ENCODE peak calls at places on chromosomes 2 and 18, in seven cellular contexts. One of them, this sample, is unnamed.

GRCh38 chr2:140273958-140274357 is 1493.8 kb upstream of the NXPH2 start:
- DNase-seq in fibroblast of pulmonary artery: no peak
- DNase-seq in activated gamma-delta T cell treated with Interleukin-2 at 50 U/mL for 16 hours: no peak
- DNase-seq in RWPE1: no peak
- DNase-seq in NCI-H748 treated with DMSO at 0.1 percent for 48 hours: no peak
- DNase-seq in breast epithelium: no peak
- DNase-seq in Karpas-422: no peak
- DNase-seq in this sample: no peak

GRCh38 chr2:99380376-99381010 is 43.3 kb downstream of the EIF5B start:
- DNase-seq in NCI-H748 treated with DMSO at 0.1 percent for 48 hours: no peak
- DNase-seq in Karpas-422: no peak
- DNase-seq in activated gamma-delta T cell treated with Interleukin-2 at 50 U/mL for 16 hours: no peak
- DNase-seq in breast epithelium: no peak
- DNase-seq in RWPE1: no peak
- DNase-seq in fibroblast of pulmonary artery: no peak
- DNase-seq in this sample: no peak

GRCh38 chr2:205347899-205348298 is 334.4 kb upstream of the NRP2 start:
- DNase-seq in NCI-H748 treated with DMSO at 0.1 percent for 48 hours: no peak
- DNase-seq in RWPE1: no peak
- DNase-seq in activated gamma-delta T cell treated with Interleukin-2 at 50 U/mL for 16 hours: no peak
- DNase-seq in breast epithelium: no peak
- DNase-seq in fibroblast of pulmonary artery: no peak
- DNase-seq in Karpas-422: no peak
- DNase-seq in this sample: no peak

GRCh38 chr2:69466728-69467127 is 29.5 kb upstream of the NFU1 start:
- DNase-seq in NCI-H748 treated with DMSO at 0.1 percent for 48 hours: no peak
- DNase-seq in Karpas-422: no peak
- DNase-seq in breast epithelium: no peak
- DNase-seq in activated gamma-delta T cell treated with Interleukin-2 at 50 U/mL for 16 hours: no peak
- DNase-seq in fibroblast of pulmonary artery: no peak
- DNase-seq in RWPE1: no peak
- DNase-seq in this sample: no peak

GRCh38 chr2:205539603-205540002 is 142.7 kb upstream of the NRP2 start:
- DNase-seq in breast epithelium: no peak
- DNase-seq in Karpas-422: peak; percentile 82
- DNase-seq in NCI-H748 treated with DMSO at 0.1 percent for 48 hours: no peak
- DNase-seq in activated gamma-delta T cell treated with Interleukin-2 at 50 U/mL for 16 hours: no peak
- DNase-seq in fibroblast of pulmonary artery: no peak
- DNase-seq in RWPE1: no peak
- DNase-seq in this sample: no peak

GRCh38 chr2:85922210-85922609 is 33.4 kb upstream of the ST3GAL5 start:
- DNase-seq in Karpas-422: no peak
- DNase-seq in activated gamma-delta T cell treated with Interleukin-2 at 50 U/mL for 16 hours: no peak
- DNase-seq in NCI-H748 treated with DMSO at 0.1 percent for 48 hours: no peak
- DNase-seq in RWPE1: no peak
- DNase-seq in breast epithelium: no peak
- DNase-seq in fibroblast of pulmonary artery: no peak
- DNase-seq in this sample: no peak

GRCh38 chr2:30790879-30791278 is 16.4 kb downstream of the CAPN13 start:
- DNase-seq in Karpas-422: no peak
- DNase-seq in fibroblast of pulmonary artery: no peak
- DNase-seq in activated gamma-delta T cell treated with Interleukin-2 at 50 U/mL for 16 hours: no peak
- DNase-seq in RWPE1: no peak
- DNase-seq in NCI-H748 treated with DMSO at 0.1 percent for 48 hours: no peak
- DNase-seq in breast epithelium: no peak
- DNase-seq in this sample: peak; percentile 20

GRCh38 chr18:42113529-42114191 is 158.6 kb downstream of the PIK3C3 start:
- DNase-seq in Karpas-422: peak; percentile 55
- DNase-seq in RWPE1: no peak
- DNase-seq in NCI-H748 treated with DMSO at 0.1 percent for 48 hours: no peak
- DNase-seq in fibroblast of pulmonary artery: peak; percentile 56
- DNase-seq in activated gamma-delta T cell treated with Interleukin-2 at 50 U/mL for 16 hours: no peak
- DNase-seq in breast epithelium: no peak
- DNase-seq in this sample: no peak

GRCh38 chr2:96870631-96871255 is 863 bp upstream of the SEMA4C start:
- DNase-seq in activated gamma-delta T cell treated with Interleukin-2 at 50 U/mL for 16 hours: peak; percentile 69
- DNase-seq in RWPE1: no peak
- DNase-seq in fibroblast of pulmonary artery: no peak
- DNase-seq in breast epithelium: no peak
- DNase-seq in Karpas-422: no peak
- DNase-seq in NCI-H748 treated with DMSO at 0.1 percent for 48 hours: peak; percentile 8
- DNase-seq in this sample: peak; percentile 43

GRCh38 chr18:65942103-65942502 is 191.3 kb downstream of the CDH7 start:
- DNase-seq in activated gamma-delta T cell treated with Interleukin-2 at 50 U/mL for 16 hours: no peak
- DNase-seq in NCI-H748 treated with DMSO at 0.1 percent for 48 hours: no peak
- DNase-seq in Karpas-422: no peak
- DNase-seq in fibroblast of pulmonary artery: no peak
- DNase-seq in breast epithelium: no peak
- DNase-seq in RWPE1: peak; percentile 1
- DNase-seq in this sample: no peak

GRCh38 chr2:38113999-38114708 is 38.2 kb upstream of the CYP1B1 start:
- DNase-seq in Karpas-422: peak; percentile 40
- DNase-seq in fibroblast of pulmonary artery: peak; percentile 95
- DNase-seq in RWPE1: no peak
- DNase-seq in NCI-H748 treated with DMSO at 0.1 percent for 48 hours: no peak
- DNase-seq in breast epithelium: no peak
- DNase-seq in activated gamma-delta T cell treated with Interleukin-2 at 50 U/mL for 16 hours: no peak
- DNase-seq in this sample: no peak

GRCh38 chr18:50356036-50356945 is 18.6 kb upstream of the SKA1 start:
- DNase-seq in breast epithelium: no peak
- DNase-seq in fibroblast of pulmonary artery: peak; percentile 19
- DNase-seq in NCI-H748 treated with DMSO at 0.1 percent for 48 hours: no peak
- DNase-seq in activated gamma-delta T cell treated with Interleukin-2 at 50 U/mL for 16 hours: no peak
- DNase-seq in Karpas-422: no peak
- DNase-seq in RWPE1: no peak
- DNase-seq in this sample: no peak

GRCh38 chr2:64799592-64800252 is 146.0 kb upstream of the SERTAD2 start:
- DNase-seq in breast epithelium: no peak
- DNase-seq in NCI-H748 treated with DMSO at 0.1 percent for 48 hours: no peak
- DNase-seq in activated gamma-delta T cell treated with Interleukin-2 at 50 U/mL for 16 hours: no peak
- DNase-seq in fibroblast of pulmonary artery: no peak
- DNase-seq in RWPE1: no peak
- DNase-seq in Karpas-422: no peak
- DNase-seq in this sample: no peak

GRCh38 chr2:7191927-7192326 is 274.7 kb downstream of the RNF144A start:
- DNase-seq in breast epithelium: no peak
- DNase-seq in RWPE1: peak; percentile 16
- DNase-seq in Karpas-422: no peak
- DNase-seq in NCI-H748 treated with DMSO at 0.1 percent for 48 hours: no peak
- DNase-seq in fibroblast of pulmonary artery: peak; percentile 74
- DNase-seq in activated gamma-delta T cell treated with Interleukin-2 at 50 U/mL for 16 hours: no peak
- DNase-seq in this sample: no peak

GRCh38 chr2:159044804-159045286 is 76.4 kb downstream of the TANC1 start:
- DNase-seq in Karpas-422: no peak
- DNase-seq in RWPE1: peak; percentile 66
- DNase-seq in NCI-H748 treated with DMSO at 0.1 percent for 48 hours: no peak
- DNase-seq in breast epithelium: no peak
- DNase-seq in activated gamma-delta T cell treated with Interleukin-2 at 50 U/mL for 16 hours: no peak
- DNase-seq in fibroblast of pulmonary artery: no peak
- DNase-seq in this sample: peak; percentile 45

GRCh38 chr2:144170172-144170571 is 349.7 kb downstream of the ZEB2 start:
- DNase-seq in NCI-H748 treated with DMSO at 0.1 percent for 48 hours: no peak
- DNase-seq in RWPE1: no peak
- DNase-seq in Karpas-422: no peak
- DNase-seq in activated gamma-delta T cell treated with Interleukin-2 at 50 U/mL for 16 hours: no peak
- DNase-seq in breast epithelium: no peak
- DNase-seq in fibroblast of pulmonary artery: no peak
- DNase-seq in this sample: no peak

GRCh38 chr2:109141006-109141600 is 12.1 kb downstream of the SH3RF3 start:
- DNase-seq in NCI-H748 treated with DMSO at 0.1 percent for 48 hours: no peak
- DNase-seq in breast epithelium: no peak
- DNase-seq in activated gamma-delta T cell treated with Interleukin-2 at 50 U/mL for 16 hours: no peak
- DNase-seq in Karpas-422: no peak
- DNase-seq in RWPE1: no peak
- DNase-seq in fibroblast of pulmonary artery: no peak
- DNase-seq in this sample: no peak

GRCh38 chr2:164538250-164538866 is 82.9 kb downstream of the GRB14 start:
- DNase-seq in breast epithelium: no peak
- DNase-seq in RWPE1: peak; percentile 63
- DNase-seq in activated gamma-delta T cell treated with Interleukin-2 at 50 U/mL for 16 hours: no peak
- DNase-seq in NCI-H748 treated with DMSO at 0.1 percent for 48 hours: peak; percentile 32
- DNase-seq in fibroblast of pulmonary artery: peak; percentile 59
- DNase-seq in Karpas-422: peak; percentile 73
- DNase-seq in this sample: peak; percentile 47

GRCh38 chr2:45128580-45128997 is 119.3 kb upstream of the SIX2 start:
- DNase-seq in RWPE1: peak; percentile 77
- DNase-seq in NCI-H748 treated with DMSO at 0.1 percent for 48 hours: no peak
- DNase-seq in fibroblast of pulmonary artery: peak; percentile 99
- DNase-seq in Karpas-422: peak; percentile 75
- DNase-seq in breast epithelium: no peak
- DNase-seq in activated gamma-delta T cell treated with Interleukin-2 at 50 U/mL for 16 hours: no peak
- DNase-seq in this sample: no peak

GRCh38 chr18:3330622-3331021 is 68.7 kb downstream of the MYL12B start:
- DNase-seq in NCI-H748 treated with DMSO at 0.1 percent for 48 hours: peak; percentile 65
- DNase-seq in RWPE1: no peak
- DNase-seq in activated gamma-delta T cell treated with Interleukin-2 at 50 U/mL for 16 hours: no peak
- DNase-seq in breast epithelium: no peak
- DNase-seq in fibroblast of pulmonary artery: no peak
- DNase-seq in Karpas-422: no peak
- DNase-seq in this sample: no peak

GRCh38 chr2:228611171-228611570 is 429.7 kb upstream of the SPHKAP start:
- DNase-seq in activated gamma-delta T cell treated with Interleukin-2 at 50 U/mL for 16 hours: no peak
- DNase-seq in NCI-H748 treated with DMSO at 0.1 percent for 48 hours: no peak
- DNase-seq in RWPE1: no peak
- DNase-seq in Karpas-422: no peak
- DNase-seq in breast epithelium: no peak
- DNase-seq in fibroblast of pulmonary artery: no peak
- DNase-seq in this sample: no peak

GRCh38 chr2:127401757-127402695 is 14.3 kb upstream of the MAP3K2 start:
- DNase-seq in NCI-H748 treated with DMSO at 0.1 percent for 48 hours: no peak
- DNase-seq in RWPE1: peak; percentile 40
- DNase-seq in breast epithelium: no peak
- DNase-seq in Karpas-422: no peak
- DNase-seq in fibroblast of pulmonary artery: no peak
- DNase-seq in activated gamma-delta T cell treated with Interleukin-2 at 50 U/mL for 16 hours: no peak
- DNase-seq in this sample: peak; percentile 98

GRCh38 chr2:85266424-85267041 is 61.3 kb downstream of the TGOLN2 start:
- DNase-seq in RWPE1: no peak
- DNase-seq in breast epithelium: no peak
- DNase-seq in Karpas-422: peak; percentile 92
- DNase-seq in fibroblast of pulmonary artery: peak; percentile 73
- DNase-seq in NCI-H748 treated with DMSO at 0.1 percent for 48 hours: no peak
- DNase-seq in activated gamma-delta T cell treated with Interleukin-2 at 50 U/mL for 16 hours: peak; percentile 69
- DNase-seq in this sample: peak; percentile 74

GRCh38 chr2:42954227-42954962 is 162.0 kb upstream of the HAAO start:
- DNase-seq in RWPE1: no peak
- DNase-seq in activated gamma-delta T cell treated with Interleukin-2 at 50 U/mL for 16 hours: no peak
- DNase-seq in Karpas-422: no peak
- DNase-seq in breast epithelium: no peak
- DNase-seq in fibroblast of pulmonary artery: peak; percentile 78
- DNase-seq in NCI-H748 treated with DMSO at 0.1 percent for 48 hours: no peak
- DNase-seq in this sample: no peak

GRCh38 chr18:11901826-11902438 is 6.2 kb downstream of the MPPE1 start:
- DNase-seq in NCI-H748 treated with DMSO at 0.1 percent for 48 hours: no peak
- DNase-seq in Karpas-422: no peak
- DNase-seq in activated gamma-delta T cell treated with Interleukin-2 at 50 U/mL for 16 hours: no peak
- DNase-seq in breast epithelium: no peak
- DNase-seq in RWPE1: no peak
- DNase-seq in fibroblast of pulmonary artery: no peak
- DNase-seq in this sample: no peak

GRCh38 chr2:9085353-9085752 is 81.9 kb upstream of the MBOAT2 start:
- DNase-seq in Karpas-422: no peak
- DNase-seq in activated gamma-delta T cell treated with Interleukin-2 at 50 U/mL for 16 hours: no peak
- DNase-seq in breast epithelium: no peak
- DNase-seq in fibroblast of pulmonary artery: no peak
- DNase-seq in NCI-H748 treated with DMSO at 0.1 percent for 48 hours: no peak
- DNase-seq in RWPE1: no peak
- DNase-seq in this sample: no peak

GRCh38 chr2:219251656-219252055 is 1.4 kb upstream of the TUBA4B start:
- DNase-seq in breast epithelium: no peak
- DNase-seq in fibroblast of pulmonary artery: no peak
- DNase-seq in RWPE1: no peak
- DNase-seq in activated gamma-delta T cell treated with Interleukin-2 at 50 U/mL for 16 hours: no peak
- DNase-seq in Karpas-422: no peak
- DNase-seq in NCI-H748 treated with DMSO at 0.1 percent for 48 hours: no peak
- DNase-seq in this sample: no peak

This sample was measured in small intestine.